ENCODE peak calls at places on chromosomes 13 and 19, in five cellular contexts. One of them, this sample, is unnamed.

GRCh38 chr13:46295531-46296464 is 84.1 kb downstream of the LRRC63 start:
- DNase-seq in ovary: no peak
- DNase-seq in A673: peak; percentile 88
- DNase-seq in Peyer's patch: no peak
- DNase-seq in trophoblast cell: peak; percentile 75
- DNase-seq in this sample: peak; percentile 70

GRCh38 chr19:52600639-52601024 is 30.5 kb downstream of the ZNF701 start:
- DNase-seq in ovary: peak; percentile 40
- DNase-seq in A673: peak; percentile 5
- DNase-seq in Peyer's patch: peak; percentile 88
- DNase-seq in trophoblast cell: peak; percentile 91
- DNase-seq in this sample: peak; percentile 51

GRCh38 chr13:105783261-105783660 is 752.2 kb downstream of the EFNB2 start:
- DNase-seq in ovary: no peak
- DNase-seq in A673: no peak
- DNase-seq in Peyer's patch: no peak
- DNase-seq in trophoblast cell: no peak
- DNase-seq in this sample: no peak

GRCh38 chr13:20174656-20175405 is 14.0 kb upstream of the GJA3 start:
- DNase-seq in ovary: no peak
- DNase-seq in A673: peak; percentile 90
- DNase-seq in Peyer's patch: peak; percentile 79
- DNase-seq in trophoblast cell: peak; percentile 96
- DNase-seq in this sample: no peak

GRCh38 chr13:81539643-81540150 is 1198.8 kb upstream of the SPRY2 start:
- DNase-seq in ovary: no peak
- DNase-seq in A673: no peak
- DNase-seq in Peyer's patch: no peak
- DNase-seq in trophoblast cell: no peak
- DNase-seq in this sample: no peak

GRCh38 chr13:113897966-113898365 is 34.1 kb upstream of the GAS6 start:
- DNase-seq in ovary: no peak
- DNase-seq in A673: no peak
- DNase-seq in Peyer's patch: no peak
- DNase-seq in trophoblast cell: no peak
- DNase-seq in this sample: no peak

GRCh38 chr13:52104624-52105023 is 24.2 kb downstream of the NEK5 start:
- DNase-seq in ovary: no peak
- DNase-seq in A673: peak; percentile 8
- DNase-seq in Peyer's patch: no peak
- DNase-seq in trophoblast cell: no peak
- DNase-seq in this sample: no peak

GRCh38 chr13:49858183-49858856 is 65.8 kb upstream of the KPNA3 start:
- DNase-seq in ovary: no peak
- DNase-seq in A673: no peak
- DNase-seq in Peyer's patch: no peak
- DNase-seq in trophoblast cell: peak; percentile 82
- DNase-seq in this sample: no peak

GRCh38 chr19:46745521-46746280 is at the start of gene FKRP:
- DNase-seq in ovary: peak; percentile 55
- DNase-seq in A673: peak; percentile 35
- DNase-seq in Peyer's patch: no peak
- DNase-seq in trophoblast cell: no peak
- DNase-seq in this sample: peak; percentile 19

DNA sequence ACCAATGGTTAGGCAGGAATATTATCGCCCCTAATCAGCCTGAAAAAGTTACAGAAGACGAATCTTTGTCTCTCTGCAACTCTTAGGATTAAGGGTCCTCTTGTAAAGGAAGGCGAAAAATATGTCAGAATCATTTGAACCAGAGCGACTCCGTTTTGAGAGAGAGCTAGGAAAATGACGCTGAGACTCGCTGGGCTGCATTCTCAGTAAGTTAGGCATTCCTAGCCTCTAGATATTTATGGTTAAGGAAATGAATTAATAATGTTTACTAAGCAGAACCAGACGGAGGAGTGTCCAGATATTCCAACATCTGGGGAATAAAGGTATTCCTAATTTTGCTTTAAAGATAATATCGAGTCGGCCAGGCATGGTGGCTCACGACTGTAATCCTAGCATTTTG is 755 bp upstream of the ZNF726 start:
- DNase-seq in ovary: no peak
- DNase-seq in A673: no peak
- DNase-seq in Peyer's patch: no peak
- DNase-seq in trophoblast cell: peak; percentile 59
- DNase-seq in this sample: no peak
- H3K4me3 ChIP-seq in ovary: no peak overlapping the region
- H3K4me3 ChIP-seq in A673: no peak overlapping the region
- H3K4me3 ChIP-seq in Peyer's patch: no peak overlapping the region
- H3K4me3 ChIP-seq in trophoblast cell: no peak overlapping the region
- H3K4me3 ChIP-seq in this sample: peak overlapping the region; percentile 86

GRCh38 chr19:43839139-43839538 is 12.0 kb downstream of the ZNF283 start:
- DNase-seq in ovary: no peak
- DNase-seq in A673: no peak
- DNase-seq in Peyer's patch: no peak
- DNase-seq in trophoblast cell: no peak
- DNase-seq in this sample: no peak
- H3K9me3 ChIP-seq in ovary: peaks cover 51% of the 10 kb centered on the region
- H3K9me3 ChIP-seq in A673: peaks cover 31% of the 10 kb centered on the region
- H3K9me3 ChIP-seq in Peyer's patch: peaks cover 79% of the 10 kb centered on the region
- H3K9me3 ChIP-seq in trophoblast cell: peaks cover 10% of the 10 kb centered on the region
- H3K9me3 ChIP-seq in this sample: peaks cover 55% of the 10 kb centered on the region

DNA sequence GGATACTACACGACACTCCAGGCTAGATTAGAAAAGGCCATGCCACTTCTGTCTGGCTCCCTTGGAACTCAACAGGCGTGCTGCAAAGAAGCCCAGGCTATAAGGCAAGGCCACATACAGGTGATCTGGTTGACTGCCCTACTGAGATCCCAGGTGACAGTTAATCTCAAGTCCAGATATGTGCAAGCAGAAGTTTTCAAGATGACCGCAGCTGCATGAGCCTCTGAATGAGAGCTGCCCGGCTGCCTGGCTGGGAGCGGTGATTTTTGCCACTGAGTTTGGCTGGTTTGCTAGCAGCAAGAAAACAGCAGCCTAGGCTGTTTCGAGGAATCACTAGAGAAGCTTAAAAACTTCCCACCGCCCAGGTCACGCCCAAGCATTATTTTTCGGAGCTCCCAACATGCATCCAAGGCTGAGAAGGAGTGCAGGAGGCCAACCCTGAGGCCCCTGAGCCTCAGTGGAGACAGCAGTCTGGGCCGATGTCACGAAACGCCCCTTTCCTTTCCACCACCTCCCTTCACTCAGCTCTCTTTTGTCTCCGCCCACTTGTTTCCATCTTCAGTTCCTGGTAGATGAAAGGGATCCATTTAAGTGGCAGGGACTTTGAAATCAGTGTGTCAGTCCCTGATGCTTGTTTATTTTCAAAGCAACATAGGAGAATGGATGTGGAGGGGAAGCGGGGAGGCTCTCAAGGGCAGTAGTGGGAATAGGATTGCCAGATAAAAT is 13.9 kb upstream of the URI1 start:
- DNase-seq in ovary: no peak
- DNase-seq in A673: no peak
- DNase-seq in Peyer's patch: no peak
- DNase-seq in trophoblast cell: no peak
- DNase-seq in this sample: no peak
- H3K4me3 ChIP-seq in ovary: no peak overlapping the region
- H3K4me3 ChIP-seq in A673: no peak overlapping the region
- H3K4me3 ChIP-seq in Peyer's patch: no peak overlapping the region
- H3K4me3 ChIP-seq in trophoblast cell: no peak overlapping the region
- H3K4me3 ChIP-seq in this sample: no peak overlapping the region

DNA sequence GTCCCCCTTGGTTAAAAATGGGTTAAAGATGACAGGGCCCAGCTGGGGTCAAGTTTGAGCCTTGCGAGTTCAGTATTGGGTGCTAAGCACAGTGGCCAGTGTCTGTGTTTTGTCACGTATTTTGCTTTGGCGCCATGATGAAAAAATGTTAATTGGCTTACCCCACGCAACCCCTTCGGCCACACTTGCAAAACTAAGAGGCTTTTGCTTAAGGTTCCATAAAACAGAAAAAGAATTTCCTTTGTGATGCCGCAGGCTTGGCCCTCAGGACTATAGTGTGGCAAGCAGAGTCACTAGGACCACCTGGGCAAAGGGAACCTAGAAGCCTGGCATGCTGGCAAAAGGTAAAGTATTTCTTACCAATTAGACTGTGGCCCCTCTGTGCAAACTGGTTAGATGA is 20.7 kb downstream of the DPRX start:
- DNase-seq in ovary: no peak
- DNase-seq in A673: no peak
- DNase-seq in Peyer's patch: no peak
- DNase-seq in trophoblast cell: peak; percentile 55
- DNase-seq in this sample: no peak
- H3K9me3 ChIP-seq in ovary: peaks cover 3% of the 10 kb centered on the region
- H3K9me3 ChIP-seq in A673: peaks cover 20% of the 10 kb centered on the region
- H3K9me3 ChIP-seq in Peyer's patch: peaks cover 32% of the 10 kb centered on the region
- H3K9me3 ChIP-seq in trophoblast cell: peaks cover 28% of the 10 kb centered on the region
- H3K9me3 ChIP-seq in this sample: no peaks in the 10 kb centered on the region

GRCh38 chr13:75762967-75763366 is 126.8 kb downstream of the LMO7 start:
- DNase-seq in ovary: no peak
- DNase-seq in A673: no peak
- DNase-seq in Peyer's patch: no peak
- DNase-seq in trophoblast cell: no peak
- DNase-seq in this sample: no peak
- H3K4me3 ChIP-seq in ovary: peak overlapping the region; percentile 33
- H3K4me3 ChIP-seq in A673: no peak overlapping the region
- H3K4me3 ChIP-seq in Peyer's patch: no peak overlapping the region
- H3K4me3 ChIP-seq in trophoblast cell: no peak overlapping the region
- H3K4me3 ChIP-seq in this sample: peak overlapping the region; percentile 48

DNA sequence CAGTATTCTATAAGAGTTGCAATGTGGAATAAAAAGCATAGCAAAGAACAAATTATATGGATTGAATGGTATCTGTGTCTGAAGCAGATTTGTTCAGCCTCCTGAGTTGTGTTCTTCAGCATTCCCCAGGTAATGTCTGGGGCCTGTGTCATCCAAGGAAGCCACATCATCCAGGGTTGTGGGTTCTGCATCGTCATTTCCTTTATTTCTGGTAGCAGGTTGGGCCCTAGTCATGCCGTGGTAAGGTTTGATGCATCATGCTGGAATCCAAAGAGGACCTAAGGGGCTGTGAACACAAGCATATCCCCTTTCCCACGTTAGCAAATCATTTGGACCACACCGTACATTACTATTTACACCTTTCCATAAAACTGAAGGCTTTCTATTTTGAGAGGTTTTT is 131.0 kb upstream of the ZNF91 start:
- DNase-seq in ovary: no peak
- DNase-seq in A673: no peak
- DNase-seq in Peyer's patch: no peak
- DNase-seq in trophoblast cell: no peak
- DNase-seq in this sample: no peak
- H3K9me3 ChIP-seq in ovary: no peaks in the 10 kb centered on the region
- H3K9me3 ChIP-seq in A673: peaks cover 57% of the 10 kb centered on the region
- H3K9me3 ChIP-seq in Peyer's patch: peaks cover 3% of the 10 kb centered on the region
- H3K9me3 ChIP-seq in trophoblast cell: peaks cover 33% of the 10 kb centered on the region
- H3K9me3 ChIP-seq in this sample: no peaks in the 10 kb centered on the region

GRCh38 chr19:17504030-17504429 is 7.4 kb upstream of the PGLS start:
- DNase-seq in ovary: no peak
- DNase-seq in A673: no peak
- DNase-seq in Peyer's patch: no peak
- DNase-seq in trophoblast cell: no peak
- DNase-seq in this sample: no peak

GRCh38 chr19:17505218-17505617 is 6.2 kb upstream of the PGLS start:
- DNase-seq in ovary: no peak
- DNase-seq in A673: no peak
- DNase-seq in Peyer's patch: no peak
- DNase-seq in trophoblast cell: no peak
- DNase-seq in this sample: no peak

GRCh38 chr19:17504456-17504855 is 7.0 kb upstream of the PGLS start:
- DNase-seq in ovary: no peak
- DNase-seq in A673: no peak
- DNase-seq in Peyer's patch: no peak
- DNase-seq in trophoblast cell: no peak
- DNase-seq in this sample: no peak

GRCh38 chr19:17503240-17503639 is 8.2 kb upstream of the PGLS start:
- DNase-seq in ovary: no peak
- DNase-seq in A673: no peak
- DNase-seq in Peyer's patch: no peak
- DNase-seq in trophoblast cell: no peak
- DNase-seq in this sample: no peak

DNA sequence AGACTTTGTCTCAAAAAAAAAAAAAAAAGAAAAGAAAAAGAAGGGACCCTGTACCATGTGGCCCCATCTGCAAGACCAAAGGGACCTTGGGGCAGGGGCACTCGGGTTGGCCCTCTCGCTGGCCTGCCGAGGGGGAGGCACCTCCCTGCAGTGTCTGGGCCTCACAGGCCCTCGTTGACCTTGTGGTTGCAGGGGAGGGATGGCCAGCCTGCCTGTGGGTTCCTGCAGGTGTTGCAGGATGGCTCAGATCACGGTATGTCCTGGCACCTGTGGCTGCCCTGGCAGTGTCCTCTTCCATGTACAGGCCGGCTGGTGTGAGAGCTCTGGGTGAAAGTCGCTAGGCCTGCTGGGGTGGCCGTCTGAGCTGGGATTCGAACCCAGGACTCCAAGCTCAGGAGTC is 4.7 kb upstream of the PGLS start:
- DNase-seq in ovary: no peak
- DNase-seq in A673: no peak
- DNase-seq in Peyer's patch: no peak
- DNase-seq in trophoblast cell: no peak
- DNase-seq in this sample: no peak
- H3K4me3 ChIP-seq in ovary: no peak overlapping the region
- H3K4me3 ChIP-seq in A673: no peak overlapping the region
- H3K4me3 ChIP-seq in Peyer's patch: no peak overlapping the region
- H3K4me3 ChIP-seq in trophoblast cell: no peak overlapping the region
- H3K4me3 ChIP-seq in this sample: no peak overlapping the region

GRCh38 chr13:38073931-38074330 is 204.4 kb upstream of the TRPC4 start:
- DNase-seq in ovary: no peak
- DNase-seq in A673: no peak
- DNase-seq in Peyer's patch: no peak
- DNase-seq in trophoblast cell: no peak
- DNase-seq in this sample: no peak

GRCh38 chr13:38072696-38073095 is 203.1 kb upstream of the TRPC4 start:
- DNase-seq in ovary: no peak
- DNase-seq in A673: no peak
- DNase-seq in Peyer's patch: no peak
- DNase-seq in trophoblast cell: no peak
- DNase-seq in this sample: no peak
- H3K9me3 ChIP-seq in ovary: no peaks in the 10 kb centered on the region
- H3K9me3 ChIP-seq in A673: no peaks in the 10 kb centered on the region
- H3K9me3 ChIP-seq in Peyer's patch: no peaks in the 10 kb centered on the region
- H3K9me3 ChIP-seq in trophoblast cell: no peaks in the 10 kb centered on the region
- H3K9me3 ChIP-seq in this sample: no peaks in the 10 kb centered on the region

DNA sequence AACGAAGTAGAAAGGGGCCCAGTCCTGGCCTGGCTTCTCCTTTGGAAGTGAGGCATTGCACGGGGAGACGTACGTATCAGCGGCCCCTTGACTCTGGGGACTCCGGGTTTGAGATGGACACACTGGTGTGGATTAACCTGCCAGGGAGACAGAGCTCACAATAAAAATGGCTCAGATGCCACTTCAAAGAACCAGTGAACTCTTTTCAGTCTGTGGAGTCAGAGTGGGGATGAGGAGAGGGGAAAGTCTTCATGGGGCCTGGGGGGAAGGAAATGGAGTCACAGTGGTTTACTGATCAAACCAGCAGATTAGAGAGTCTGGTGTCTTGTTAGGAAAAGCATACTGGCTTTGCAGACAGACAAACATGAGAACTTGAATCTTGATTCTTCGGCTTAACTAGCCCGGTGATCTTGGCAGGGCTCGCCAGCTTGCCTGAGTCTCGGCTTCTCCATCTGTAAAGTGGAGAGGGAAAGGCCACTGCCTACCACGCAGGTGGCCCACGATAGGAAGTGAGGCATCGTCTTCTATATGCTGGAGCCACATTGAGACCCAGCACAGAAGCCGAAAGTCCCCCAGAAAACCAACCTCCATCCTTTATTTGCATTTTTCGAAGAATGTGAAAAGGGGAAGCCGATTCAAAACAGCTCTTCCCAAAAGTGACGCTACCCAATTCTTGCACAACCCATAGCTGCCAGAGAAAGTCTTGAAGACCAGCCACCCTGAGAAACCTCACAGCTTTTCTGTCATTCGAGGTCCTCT is at the start of gene FFAR1:
- DNase-seq in ovary: peak; percentile 12
- DNase-seq in A673: no peak
- DNase-seq in Peyer's patch: peak; percentile 21
- DNase-seq in trophoblast cell: peak; percentile 28
- DNase-seq in this sample: peak; percentile 31
- H3K4me3 ChIP-seq in ovary: no peak within 1 kb of the TSS
- H3K4me3 ChIP-seq in A673: no peak within 1 kb of the TSS
- H3K4me3 ChIP-seq in Peyer's patch: no peak within 1 kb of the TSS
- H3K4me3 ChIP-seq in trophoblast cell: no peak within 1 kb of the TSS
- H3K4me3 ChIP-seq in this sample: peak within 1 kb of the TSS; percentile 26

This sample was measured in CD8-positive, alpha-beta memory T cell.